ENCODE peak calls at places on chromosomes 5 and 9, in eight cellular contexts. V is PC-3; E is heart left ventricle; X is MM.1S; U is neural progenitor cell; I is CD4-positive, alpha-beta memory T cell; D is CD8-positive, alpha-beta T cell; Z is uterus. O is an unnamed sample. For H3K27me3, the result is how much of the 10 kb centered on the place peaks cover.

GRCh38 chr5:77390795-77391194 is 101.3 kb downstream of the WDR41 start:
- DNase-seq in D (no peak), V (peak), Z (no peak), E (no peak), I (no peak), X (no peak), U (no peak), O (no peak)

GRCh38 chr9:93680445-93681315 is 104.3 kb downstream of the PHF2 start:
- DNase-seq in I (no peak), Z (peak), E (peak), D (no peak), X (no peak), U (no peak), V (no peak), O (peak)

GRCh38 chr5:117143381-117143780 is 568.8 kb upstream of the SEMA6A start:
- DNase-seq in U (no peak), X (no peak), D (no peak), Z (no peak), V (no peak), I (no peak), E (no peak), O (no peak)

GRCh38 chr5:76819851-76820280 is 1.0 kb downstream of the F2RL1 start:
- DNase-seq in Z (no peak), U (peak), X (no peak), E (peak), I (no peak), D (no peak), V (no peak), O (no peak)

GRCh38 chr9:72540348-72540873 is 19.0 kb downstream of the TMC1 start:
- DNase-seq in I (no peak), V (peak), D (no peak), U (no peak), E (no peak), X (no peak), Z (no peak), O (no peak)

GRCh38 chr9:89912605-89912953 is 307.8 kb downstream of the GADD45G start:
- DNase-seq in V (no peak), I (no peak), D (no peak), X (no peak), U (no peak), E (no peak), Z (no peak), O (no peak)

GRCh38 chr5:110032386-110032785 is 342.7 kb downstream of the MAN2A1 start:
- DNase-seq in Z (no peak), V (no peak), X (no peak), U (no peak), D (no peak), E (no peak), I (no peak), O (no peak)

GRCh38 chr5:150515446-150515845 is 7.5 kb downstream of the NDST1 start:
- DNase-seq in E (no peak), V (no peak), Z (peak), I (no peak), U (no peak), D (no peak), X (no peak), O (no peak)

GRCh38 chr5:7415948-7416535 is 20.1 kb downstream of the ADCY2 start:
- DNase-seq in X (no peak), E (no peak), U (no peak), I (no peak), Z (no peak), D (no peak), V (no peak), O (no peak)

GRCh38 chr5:149422429-149423286 is 43.6 kb upstream of the IL17B start:
- DNase-seq in Z (peak), U (peak), E (peak), V (no peak), I (no peak), X (no peak), D (no peak), O (no peak)

GRCh38 chr9:125863920-125864319 is 116.7 kb downstream of the PBX3 start:
- DNase-seq in E (no peak), Z (no peak), I (no peak), U (no peak), D (no peak), X (no peak), V (no peak), O (no peak)

GRCh38 chr9:129145841-129146292 is 32.2 kb downstream of the IER5L start:
- DNase-seq in U (peak), X (no peak), I (no peak), V (no peak), E (peak), Z (peak), D (no peak), O (no peak)

GRCh38 chr5:139043127-139043905 is 154.9 kb downstream of the SIL1 start:
- DNase-seq in D (no peak), E (no peak), V (no peak), U (no peak), I (no peak), X (no peak), Z (no peak), O (no peak)

GRCh38 chr5:109558952-109559351 is 130.8 kb upstream of the MAN2A1 start:
- DNase-seq in U (no peak), Z (no peak), V (no peak), D (no peak), E (no peak), I (no peak), X (no peak), O (no peak)

GRCh38 chr5:170219615-170220014 is 13.2 kb upstream of the C5orf58 start:
- DNase-seq in Z (no peak), X (no peak), E (no peak), U (no peak), D (no peak), I (no peak), V (peak), O (peak)

GRCh38 chr9:81874926-81875325 is 53.3 kb upstream of the SPATA31D4 start:
- DNase-seq in U (no peak), I (no peak), V (peak), X (no peak), Z (no peak), E (no peak), D (no peak), O (no peak)

GRCh38 chr5:65867509-65868195 is 58.7 kb upstream of the ERBIN start:
- DNase-seq in X (no peak), U (peak), D (no peak), V (peak), Z (no peak), I (peak), E (no peak), O (no peak)

GRCh38 chr5:132839426-132840301 is 9.2 kb upstream of the SHROOM1 start:
- DNase-seq in U (no peak), Z (no peak), E (no peak), D (no peak), X (no peak), V (peak), I (no peak), O (no peak)

GRCh38 chr9:694499-695154 is 146.9 kb upstream of the DMRT1 start:
- DNase-seq in X (no peak), E (no peak), D (no peak), U (no peak), Z (peak), V (peak), I (no peak), O (no peak)

GRCh38 chr5:135489466-135490244 is 37.5 kb upstream of the TIFAB start:
- DNase-seq in D (no peak), X (no peak), V (no peak), U (peak), I (no peak), E (no peak), Z (no peak), O (no peak)

GRCh38 chr5:41754857-41755256 is 115.4 kb downstream of the OXCT1 start:
- DNase-seq in U (no peak), D (no peak), V (peak), I (no peak), Z (no peak), X (peak), E (no peak), O (no peak)

DNA sequence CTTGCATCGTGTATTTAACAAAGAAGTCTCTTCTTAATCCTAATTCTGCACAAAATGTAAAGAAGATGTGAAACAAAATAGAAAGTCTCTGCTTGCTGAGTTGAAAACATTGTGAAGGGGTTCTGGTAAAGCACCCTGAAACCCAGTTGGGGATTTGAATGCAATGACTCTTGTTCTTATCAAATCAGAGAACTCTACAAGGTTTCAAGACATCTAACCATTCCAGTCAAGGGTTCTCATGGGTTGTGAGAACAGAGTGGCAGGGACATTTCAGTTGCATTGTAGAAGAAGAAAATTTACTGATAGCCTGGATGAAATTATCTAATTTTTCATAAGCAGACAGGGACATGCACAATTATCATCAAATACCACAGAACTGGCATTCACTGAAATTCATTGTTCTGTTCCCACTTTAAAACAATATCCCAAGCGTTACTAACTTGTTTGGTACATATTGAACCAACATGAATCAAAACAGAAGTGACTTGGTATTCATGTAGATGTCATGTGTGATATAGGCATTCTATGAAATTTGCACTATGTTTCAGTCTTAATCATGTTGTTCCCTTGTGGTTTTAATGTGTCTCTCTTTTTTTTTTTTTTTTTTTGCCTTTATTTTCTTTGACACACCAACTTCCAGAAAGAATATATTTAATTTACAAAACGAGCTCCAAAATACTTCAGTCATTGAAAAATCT is 563.3 kb downstream of the IRX1 start:
- DNase-seq in Z (no peak), I (no peak), V (no peak), U (no peak), D (no peak), X (no peak), E (no peak), O (no peak)
- H3K27me3 ChIP-seq in Z (under half), I (under half), V (under half), U (under half), D (under half), X (under half), E (under half), O (under half)

GRCh38 chr5:143316337-143316736 is 87.1 kb downstream of the NR3C1 start:
- DNase-seq in X (no peak), I (no peak), E (no peak), D (no peak), V (no peak), U (no peak), Z (no peak), O (no peak)

GRCh38 chr5:143316844-143317631 is 86.4 kb downstream of the NR3C1 start:
- DNase-seq in I (no peak), U (no peak), V (peak), X (no peak), E (no peak), Z (no peak), D (no peak), O (no peak)

GRCh38 chr5:143319437-143320302 is 83.8 kb downstream of the NR3C1 start:
- DNase-seq in V (no peak), X (no peak), I (no peak), D (no peak), E (no peak), Z (no peak), U (no peak), O (no peak)

GRCh38 chr5:143318270-143318669 is 85.2 kb downstream of the NR3C1 start:
- DNase-seq in D (no peak), U (no peak), Z (no peak), I (no peak), V (peak), X (no peak), E (no peak), O (no peak)

DNA sequence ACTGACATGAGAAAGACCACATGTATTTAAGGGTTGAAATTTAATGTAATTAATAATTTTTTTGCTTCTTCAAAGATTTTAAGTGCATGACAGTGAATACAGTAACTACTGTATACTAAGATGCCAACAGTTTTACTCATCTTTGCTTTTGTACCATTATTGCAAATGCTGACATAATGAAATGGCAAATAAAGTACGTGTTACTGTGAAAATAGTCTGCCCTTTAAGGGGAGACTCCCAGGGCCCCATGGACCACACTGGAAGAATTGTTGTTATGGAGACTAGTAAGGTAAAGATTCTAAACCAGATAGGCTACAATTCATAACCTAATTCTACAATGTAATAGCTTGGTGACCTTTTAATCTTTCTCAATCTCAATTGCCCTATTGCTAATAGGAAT is 84.7 kb downstream of the NR3C1 start:
- DNase-seq in E (no peak), X (no peak), I (no peak), V (peak), U (no peak), D (no peak), Z (no peak), O (no peak)
- H3K4me3 ChIP-seq in E (no peak), X (no peak), I (no peak), V (no peak), U (no peak), D (no peak), Z (no peak), O (no peak)

DNA sequence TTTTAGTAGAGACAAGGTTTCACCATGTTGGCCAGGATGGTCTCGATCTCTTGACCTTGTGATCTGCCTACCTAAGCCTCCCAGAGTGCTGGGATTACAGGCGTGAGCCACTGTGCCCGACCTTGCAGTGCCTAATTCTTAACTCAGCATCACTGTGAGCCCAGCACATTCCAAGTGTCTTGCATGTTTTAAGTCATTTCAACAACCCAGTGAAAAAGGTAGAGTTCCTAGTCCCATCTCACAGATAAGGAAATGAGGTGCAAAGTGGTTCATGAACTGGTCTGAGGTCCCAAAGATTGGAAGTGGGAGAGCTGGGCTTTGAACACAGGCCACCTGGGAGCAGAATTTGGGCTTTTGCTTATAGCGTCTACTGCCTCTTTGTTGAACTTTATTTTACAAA is 68.0 kb downstream of the ZNF366 start:
- DNase-seq in X (no peak), D (no peak), I (no peak), E (no peak), Z (no peak), U (no peak), V (no peak), O (no peak)
- H3K27ac ChIP-seq in X (no peak), D (no peak), I (no peak), E (peak), Z (peak), U (no peak), V (no peak), O (no peak)

GRCh38 chr5:95285406-95285761 is 490 bp upstream of the MCTP1 start:
- DNase-seq in I (no peak), U (peak), X (no peak), Z (no peak), V (no peak), E (no peak), D (no peak), O (no peak)
- H3K27me3 ChIP-seq in I (under half), U (half or more), X (under half), Z (under half), V (under half), E (half or more), D (under half), O (under half)

GRCh38 chr5:176540956-176541337 is 3.7 kb upstream of the RNF44 start:
- DNase-seq in D (peak), V (no peak), X (no peak), U (no peak), Z (no peak), E (no peak), I (peak), O (no peak)

GRCh38 chr5:176540476-176540899 is 3.3 kb upstream of the RNF44 start:
- DNase-seq in E (no peak), Z (no peak), X (no peak), D (no peak), V (no peak), I (no peak), U (no peak), O (no peak)

GRCh38 chr5:176542596-176543427 is 5.6 kb upstream of the RNF44 start:
- DNase-seq in X (peak), I (no peak), V (peak), E (no peak), U (peak), D (peak), Z (no peak), O (no peak)

GRCh38 chr5:176542135-176542595 is 5.0 kb upstream of the RNF44 start:
- DNase-seq in D (peak), E (no peak), V (no peak), U (no peak), Z (no peak), X (peak), I (peak), O (no peak)

GRCh38 chr5:176541338-176542134 is 4.3 kb upstream of the RNF44 start:
- DNase-seq in V (peak), D (peak), Z (peak), E (peak), U (peak), X (peak), I (peak), O (no peak)
- H3K4me3 ChIP-seq in V (no peak), D (peak), Z (no peak), E (peak), U (no peak), X (peak), I (peak), O (no peak)

GRCh38 chr5:90406466-90406865 is 3.1 kb downstream of the CETN3 start:
- DNase-seq in U (no peak), V (peak), I (no peak), E (no peak), X (no peak), D (no peak), Z (no peak), O (no peak)

GRCh38 chr5:90399251-90399650 is 10.3 kb downstream of the CETN3 start:
- DNase-seq in Z (no peak), E (no peak), D (no peak), U (no peak), X (no peak), V (no peak), I (no peak), O (no peak)

GRCh38 chr5:90398726-90399125 is 10.8 kb downstream of the CETN3 start:
- DNase-seq in V (no peak), X (peak), E (no peak), U (no peak), D (no peak), Z (no peak), I (no peak), O (no peak)

GRCh38 chr5:90402521-90403255 is 6.9 kb downstream of the CETN3 start:
- DNase-seq in D (no peak), X (no peak), E (no peak), V (peak), U (no peak), Z (no peak), I (no peak), O (no peak)
- H3K27ac ChIP-seq in D (no peak), X (no peak), E (no peak), V (peak), U (no peak), Z (no peak), I (no peak), O (peak)

DNA sequence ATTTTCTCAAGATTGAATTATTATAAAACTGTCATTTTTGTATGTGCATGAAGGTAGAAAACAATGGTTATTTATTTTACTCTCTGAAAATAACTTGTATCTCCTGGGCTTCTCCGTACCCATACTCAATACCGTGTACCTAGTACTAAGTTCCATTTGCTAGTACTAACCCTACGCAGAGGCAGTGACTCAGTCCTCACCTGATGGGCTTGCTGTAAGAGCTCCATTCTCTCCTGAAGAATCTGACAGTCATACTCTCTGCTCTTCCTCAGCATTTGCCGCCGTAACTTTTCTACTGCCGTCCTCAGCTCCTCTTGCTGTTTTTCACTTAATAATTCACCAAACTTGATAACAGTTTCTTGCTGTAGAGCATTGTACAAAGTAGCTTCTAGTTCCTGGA is 107.8 kb upstream of the DPYSL3 start:
- DNase-seq in D (no peak), Z (no peak), I (no peak), U (no peak), X (no peak), V (no peak), E (no peak), O (no peak)
- H3K27me3 ChIP-seq in D (under half), Z (under half), I (under half), U (under half), X (under half), V (under half), E (under half), O (under half)

GRCh38 chr5:173243808-173244305 is 8.9 kb upstream of the NKX2-5 start:
- DNase-seq in D (no peak), I (no peak), E (peak), U (peak), X (no peak), V (no peak), Z (no peak), O (no peak)
- H3K4me3 ChIP-seq in D (no peak), I (no peak), E (peak), U (peak), X (no peak), V (no peak), Z (no peak), O (no peak)

GRCh38 chr5:59099270-59099994 is 516.6 kb downstream of the RAB3C start:
- DNase-seq in V (peak), U (no peak), D (peak), X (no peak), E (no peak), Z (no peak), I (peak), O (no peak)
- H3K27ac ChIP-seq in V (peak), U (no peak), D (no peak), X (no peak), E (no peak), Z (no peak), I (peak), O (no peak)

GRCh38 chr5:14873093-14873492 is 1.5 kb upstream of the ANKH start:
- DNase-seq in X (no peak), V (no peak), D (no peak), I (no peak), E (no peak), U (peak), Z (no peak), O (no peak)
- H3K27me3 ChIP-seq in X (under half), V (under half), D (under half), I (under half), E (under half), U (half or more), Z (under half), O (under half)